ENCODE peak calls at places on chromosomes 6 and 20, in five cellular contexts. B is fibroblast of lung, L is mammary epithelial cell, C is Peyer's patch, E is SK-N-SH. N is an unnamed sample.

GRCh38 chr6:136607932-136608772 is 57.9 kb upstream of the MAP7 start:
- DNase-seq in C (peak; percentile 71), E (peak; percentile 35), B (peak; percentile 49), L (peak; percentile 76), N (peak; percentile 73)

GRCh38 chr20:44087051-44087856 is 99.7 kb downstream of the JPH2 start:
- DNase-seq in E (no peak), B (no peak), L (no peak), C (no peak), N (no peak)

GRCh38 chr6:155185544-155185943 is 78.3 kb upstream of the CLDN20 start:
- DNase-seq in E (no peak), B (peak; percentile 74), C (peak; percentile 30), L (peak; percentile 34), N (peak; percentile 78)

GRCh38 chr6:10393544-10394225 is 21.2 kb downstream of the TFAP2A start:
- DNase-seq in B (no peak), C (no peak), L (no peak), E (no peak), N (no peak)

GRCh38 chr6:107600936-107601335 is 111.0 kb downstream of the SOBP start:
- DNase-seq in E (no peak), L (peak; percentile 12), B (peak; percentile 88), C (no peak), N (peak; percentile 76)

GRCh38 chr6:116543149-116543548 is 2.3 kb downstream of the TRAPPC3L start:
- DNase-seq in L (peak; percentile 68), C (no peak), E (no peak), B (peak; percentile 22), N (no peak)

GRCh38 chr6:125844989-125845388 is 54.2 kb downstream of the NCOA7 start:
- DNase-seq in B (no peak), C (no peak), L (no peak), E (no peak), N (no peak)

GRCh38 chr20:57040924-57041323 is 225.5 kb downstream of the BMP7 start:
- DNase-seq in B (peak; percentile 19), E (no peak), C (no peak), L (peak; percentile 51), N (no peak)

GRCh38 chr20:34675561-34675960 is 1.3 kb downstream of the PIGU start:
- DNase-seq in B (no peak), C (no peak), L (no peak), E (no peak), N (no peak)

GRCh38 chr20:54535045-54535444 is 59.7 kb downstream of the DOK5 start:
- DNase-seq in L (no peak), E (no peak), C (no peak), B (peak; percentile 46), N (no peak)

GRCh38 chr6:129593233-129593564 is 116.8 kb downstream of the ARHGAP18 start:
- DNase-seq in L (no peak), E (no peak), C (no peak), B (peak; percentile 72), N (no peak)

GRCh38 chr6:83615025-83615999 is 93.6 kb downstream of the SNAP91 start:
- DNase-seq in B (peak; percentile 28), C (no peak), E (peak; percentile 71), L (peak; percentile 12), N (no peak)

GRCh38 chr20:39480644-39481043 is 518.5 kb downstream of the DHX35 start:
- DNase-seq in E (no peak), B (no peak), C (no peak), L (no peak), N (no peak)

GRCh38 chr6:151313060-151313459 is 73.3 kb downstream of the AKAP12 start:
- DNase-seq in C (no peak), L (no peak), E (no peak), B (no peak), N (no peak)

GRCh38 chr6:7196019-7196402 is 88.2 kb downstream of the RREB1 start:
- DNase-seq in L (no peak), C (no peak), B (no peak), E (no peak), N (peak; percentile 55)

GRCh38 chr6:109182590-109182989 is 87.3 kb downstream of the CEP57L1 start:
- DNase-seq in B (no peak), E (no peak), L (no peak), C (no peak), N (no peak)

GRCh38 chr6:154510144-154510905 is at the start of gene CNKSR3:
- DNase-seq in E (peak; percentile 93), C (peak; percentile 20), L (peak; percentile 87), B (peak; percentile 92), N (peak; percentile 97)

GRCh38 chr6:11263185-11263817 is 30.8 kb upstream of the NEDD9 start:
- DNase-seq in B (peak; percentile 85), C (no peak), L (peak; percentile 62), E (no peak), N (peak; percentile 92)

GRCh38 chr6:73964455-73964854 is 268.5 kb downstream of the CD109 start:
- DNase-seq in E (no peak), L (no peak), B (no peak), C (no peak), N (no peak)

GRCh38 chr6:142409794-142410193 is 108.0 kb downstream of the ADGRG6 start:
- DNase-seq in C (no peak), E (no peak), L (no peak), B (no peak), N (no peak)

GRCh38 chr6:36968266-36968977 is 13.9 kb downstream of the PI16 start:
- DNase-seq in C (no peak), E (no peak), B (no peak), L (peak; percentile 40), N (no peak)

GRCh38 chr20:9672027-9672426 is 157.6 kb downstream of the LAMP5 start:
- DNase-seq in E (no peak), C (no peak), B (no peak), L (no peak), N (no peak)

GRCh38 chr6:42210551-42210950 is 7.1 kb downstream of the MRPS10 start:
- DNase-seq in L (no peak), E (no peak), C (no peak), B (no peak), N (no peak)

GRCh38 chr6:23213651-23214050 is 644.3 kb downstream of the HDGFL1 start:
- DNase-seq in L (peak; percentile 5), B (peak; percentile 47), E (no peak), C (no peak), N (no peak)

GRCh38 chr20:40493071-40493470 is 196.0 kb downstream of the MAFB start:
- DNase-seq in C (peak; percentile 35), E (no peak), L (peak; percentile 28), B (peak; percentile 32), N (peak; percentile 82)

GRCh38 chr20:58531657-58532056 is 16.5 kb upstream of the APCDD1L start:
- DNase-seq in C (no peak), B (no peak), L (no peak), E (no peak), N (no peak)

GRCh38 chr6:117676577-117677218 is 1.4 kb downstream of the NUS1 start:
- DNase-seq in C (no peak), B (peak; percentile 10), L (peak; percentile 6), E (no peak), N (no peak)

GRCh38 chr6:38973178-38974057 is 75.2 kb upstream of the GLP1R start:
- DNase-seq in E (peak; percentile 64), C (no peak), L (peak; percentile 83), B (peak; percentile 67), N (no peak)

GRCh38 chr20:17504898-17505663 is 26.1 kb downstream of the BFSP1 start:
- DNase-seq in L (peak; percentile 64), E (peak; percentile 59), C (peak; percentile 60), B (peak; percentile 52), N (peak; percentile 30)

GRCh38 chr6:69818223-69818930 is 21.6 kb upstream of the LMBRD1 start:
- DNase-seq in L (no peak), B (no peak), E (no peak), C (no peak), N (no peak)

GRCh38 chr20:51811040-51811351 is 8.7 kb upstream of the SALL4 start:
- DNase-seq in E (no peak), B (no peak), L (no peak), C (no peak), N (no peak)

DNA sequence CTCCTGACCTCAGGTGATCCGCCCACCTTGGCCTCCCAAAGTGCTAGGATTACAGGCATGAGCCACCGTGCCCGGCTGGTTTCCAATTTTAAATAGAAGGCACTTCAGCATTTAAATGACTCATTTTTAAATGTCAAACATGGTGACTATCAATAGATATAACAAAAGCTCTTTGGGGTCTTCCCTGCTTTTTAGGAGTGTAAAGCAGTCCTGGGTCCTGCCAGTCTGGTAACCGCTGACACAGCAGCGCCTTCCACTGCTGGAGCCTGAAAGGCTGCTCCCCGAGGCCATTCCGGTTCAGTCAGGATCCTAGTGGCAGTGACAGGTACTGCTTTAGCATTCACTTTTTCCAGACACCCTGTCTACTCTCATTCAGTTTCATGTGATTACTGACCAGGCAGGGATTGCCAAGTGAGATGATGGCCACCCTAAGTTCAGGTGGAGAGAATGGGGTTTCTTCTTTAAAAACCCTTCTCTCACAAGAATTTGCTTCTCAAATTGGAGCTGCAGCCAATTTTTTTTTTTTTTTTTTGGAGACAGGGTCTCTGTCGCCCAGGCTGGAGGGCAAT is 5.1 kb downstream of the DIDO1 start:
- DNase-seq in B (peak; percentile 56), L (peak; percentile 68), C (no peak), E (peak; percentile 81), N (peak; percentile 60)
- H3K4me1 ChIP-seq in B (peaks cover 17% of the 10 kb centered on the region), L (peaks cover 38% of the 10 kb centered on the region), C (no peaks in the 10 kb centered on the region), E (peaks cover 26% of the 10 kb centered on the region), N (peaks cover 85% of the 10 kb centered on the region)

GRCh38 chr20:11270566-11270965 is 596.8 kb upstream of the JAG1 start:
- DNase-seq in B (no peak), C (no peak), E (no peak), L (no peak), N (no peak)

GRCh38 chr20:11274137-11274536 is 600.3 kb upstream of the JAG1 start:
- DNase-seq in C (no peak), B (peak; percentile 62), E (peak; percentile 67), L (peak; percentile 81), N (peak; percentile 49)

GRCh38 chr20:11271920-11272594 is 598.3 kb upstream of the JAG1 start:
- DNase-seq in C (no peak), E (no peak), B (peak; percentile 12), L (no peak), N (no peak)

GRCh38 chr20:11267762-11268335 is 594.0 kb upstream of the JAG1 start:
- DNase-seq in B (peak; percentile 60), C (no peak), L (no peak), E (no peak), N (no peak)

GRCh38 chr20:11271319-11271718 is 597.5 kb upstream of the JAG1 start:
- DNase-seq in C (no peak), E (peak; percentile 11), L (no peak), B (no peak), N (peak; percentile 48)
- TF ChIP-seq CTCF in C (no peak), E (peak; percentile 31), L (peak; percentile 2), B (no peak), N (no peak)

GRCh38 chr20:363319-364078 is 16.6 kb downstream of the NRSN2 start:
- DNase-seq in C (no peak), E (no peak), L (peak; percentile 74), B (no peak), N (no peak)
- H3K4me1 ChIP-seq in C (no peaks in the 10 kb centered on the region), E (peaks cover 3% of the 10 kb centered on the region), L (peaks cover 49% of the 10 kb centered on the region), B (no peaks in the 10 kb centered on the region), N (peaks cover 28% of the 10 kb centered on the region)

GRCh38 chr6:131167773-131168172 is 32.5 kb downstream of the AKAP7 start:
- DNase-seq in C (no peak), L (no peak), B (no peak), E (no peak), N (no peak)
- TF ChIP-seq CTCF in C (no peak), L (no peak), B (no peak), E (peak; percentile 37), N (no peak)